ENCODE peak calls at places on chromosomes 7 and 10, in nine cellular contexts. J is IMR-90, K is transverse colon, I is lung, F is psoas muscle, E is astrocyte, A is A673, T is left ventricle myocardium inferior, Q is right atrium auricular region. D is an unnamed sample.

GRCh38 chr10:29482591-29483421 is 152.0 kb downstream of the SVIL start:
- DNase-seq in A (peak), K (no peak), T (no peak), F (no peak), Q (no peak), J (peak), E (peak), I (no peak), D (peak)

GRCh38 chr10:71664585-71664984 is 55.0 kb downstream of the C10orf105 start:
- DNase-seq in Q (no peak), A (no peak), E (no peak), K (no peak), J (no peak), F (no peak), T (no peak), I (no peak), D (no peak)

GRCh38 chr7:97004237-97004930 is 969 bp upstream of the DLX6 start:
- DNase-seq in Q (no peak), I (no peak), E (no peak), A (no peak), J (no peak), F (no peak), K (no peak), T (no peak), D (no peak)

GRCh38 chr7:112290065-112290464 is 83.6 kb downstream of the ZNF277 start:
- DNase-seq in Q (no peak), J (peak), E (peak), F (no peak), K (no peak), T (no peak), A (no peak), I (no peak), D (no peak)

GRCh38 chr10:131638481-131639278 is 262.1 kb upstream of the PPP2R2D start:
- DNase-seq in E (no peak), F (no peak), A (no peak), J (no peak), K (no peak), T (no peak), Q (no peak), I (no peak), D (no peak)

GRCh38 chr7:27420702-27421101 is 178.1 kb downstream of the EVX1 start:
- DNase-seq in J (no peak), Q (no peak), I (no peak), F (no peak), K (peak), T (no peak), A (no peak), E (no peak), D (no peak)

GRCh38 chr7:116354171-116354545 is 143.8 kb downstream of the TES start:
- DNase-seq in T (peak), Q (peak), F (no peak), A (no peak), J (peak), E (peak), I (peak), K (peak), D (peak)

GRCh38 chr10:122265896-122266295 is 5.2 kb upstream of the BTBD16 start:
- DNase-seq in F (no peak), T (no peak), Q (no peak), E (no peak), J (no peak), K (no peak), I (no peak), A (no peak), D (peak)

GRCh38 chr10:113560071-113560470 is 7.2 kb downstream of the HABP2 start:
- DNase-seq in A (no peak), F (no peak), I (no peak), Q (no peak), E (no peak), T (no peak), K (no peak), J (no peak), D (no peak)

GRCh38 chr10:9294132-9294663 is 1239.7 kb downstream of the GATA3 start:
- DNase-seq in I (no peak), J (no peak), K (no peak), T (no peak), A (no peak), E (no peak), Q (no peak), F (no peak), D (no peak)

GRCh38 chr10:6958254-6958653 is 378.2 kb upstream of the PRKCQ start:
- DNase-seq in K (no peak), A (no peak), I (no peak), J (no peak), T (no peak), E (no peak), Q (no peak), F (no peak), D (no peak)

GRCh38 chr7:40541336-40541735 is 406.5 kb downstream of the SUGCT start:
- DNase-seq in F (no peak), Q (no peak), I (no peak), T (no peak), K (no peak), A (no peak), J (peak), E (peak), D (no peak)

GRCh38 chr7:1571261-1571650 is 1.4 kb upstream of the PSMG3 start:
- DNase-seq in Q (no peak), J (peak), A (peak), E (peak), T (no peak), I (no peak), F (no peak), K (no peak), D (no peak)

GRCh38 chr7:68078311-68078710 is 1081.7 kb downstream of the TYW1 start:
- DNase-seq in A (no peak), I (no peak), E (no peak), K (no peak), Q (no peak), T (no peak), J (no peak), F (no peak), D (no peak)

GRCh38 chr7:20219446-20220292 is 2.5 kb upstream of the MACC1 start:
- DNase-seq in A (no peak), F (peak), Q (peak), E (peak), K (peak), I (peak), T (peak), J (peak), D (peak)

GRCh38 chr10:67606572-67606971 is 89.4 kb downstream of the CTNNA3 start:
- DNase-seq in F (no peak), E (peak), Q (no peak), A (peak), K (no peak), I (no peak), T (no peak), J (peak), D (no peak)

GRCh38 chr10:104246981-104247380 is 7.7 kb upstream of the GSTO1 start:
- DNase-seq in J (peak), Q (no peak), K (no peak), A (no peak), I (no peak), T (no peak), E (peak), F (no peak), D (no peak)

GRCh38 chr7:39587393-39587792 is 21.2 kb downstream of the YAE1 start:
- DNase-seq in E (peak), T (no peak), Q (no peak), I (no peak), K (no peak), J (peak), F (no peak), A (no peak), D (no peak)

GRCh38 chr10:18140149-18140956 is at the start of gene CACNB2:
- DNase-seq in F (peak), T (peak), J (peak), E (peak), A (peak), Q (no peak), K (peak), I (no peak), D (peak)

GRCh38 chr10:130458509-130458908 is 322.3 kb downstream of the GLRX3 start:
- DNase-seq in F (no peak), I (no peak), K (no peak), T (no peak), E (no peak), Q (peak), A (no peak), J (no peak), D (no peak)

GRCh38 chr7:143318661-143319060 is 2.8 kb downstream of the CLCN1 start:
- DNase-seq in K (no peak), E (no peak), A (no peak), T (no peak), Q (peak), I (no peak), J (peak), F (peak), D (peak)

GRCh38 chr7:66507764-66508296 is 120.9 kb upstream of the KCTD7 start:
- DNase-seq in E (no peak), T (no peak), Q (no peak), K (no peak), F (no peak), J (no peak), I (no peak), A (no peak), D (no peak)

GRCh38 chr10:91603931-91604331 is 28.9 kb downstream of the PPP1R3C start:
- DNase-seq in I (no peak), J (no peak), E (peak), A (no peak), T (no peak), K (no peak), F (no peak), Q (no peak), D (no peak)

GRCh38 chr10:96130326-96130758 is 245 bp downstream of the ZNF518A start:
- DNase-seq in T (peak), I (peak), J (peak), A (peak), Q (peak), E (peak), K (peak), F (peak), D (no peak)

DNA sequence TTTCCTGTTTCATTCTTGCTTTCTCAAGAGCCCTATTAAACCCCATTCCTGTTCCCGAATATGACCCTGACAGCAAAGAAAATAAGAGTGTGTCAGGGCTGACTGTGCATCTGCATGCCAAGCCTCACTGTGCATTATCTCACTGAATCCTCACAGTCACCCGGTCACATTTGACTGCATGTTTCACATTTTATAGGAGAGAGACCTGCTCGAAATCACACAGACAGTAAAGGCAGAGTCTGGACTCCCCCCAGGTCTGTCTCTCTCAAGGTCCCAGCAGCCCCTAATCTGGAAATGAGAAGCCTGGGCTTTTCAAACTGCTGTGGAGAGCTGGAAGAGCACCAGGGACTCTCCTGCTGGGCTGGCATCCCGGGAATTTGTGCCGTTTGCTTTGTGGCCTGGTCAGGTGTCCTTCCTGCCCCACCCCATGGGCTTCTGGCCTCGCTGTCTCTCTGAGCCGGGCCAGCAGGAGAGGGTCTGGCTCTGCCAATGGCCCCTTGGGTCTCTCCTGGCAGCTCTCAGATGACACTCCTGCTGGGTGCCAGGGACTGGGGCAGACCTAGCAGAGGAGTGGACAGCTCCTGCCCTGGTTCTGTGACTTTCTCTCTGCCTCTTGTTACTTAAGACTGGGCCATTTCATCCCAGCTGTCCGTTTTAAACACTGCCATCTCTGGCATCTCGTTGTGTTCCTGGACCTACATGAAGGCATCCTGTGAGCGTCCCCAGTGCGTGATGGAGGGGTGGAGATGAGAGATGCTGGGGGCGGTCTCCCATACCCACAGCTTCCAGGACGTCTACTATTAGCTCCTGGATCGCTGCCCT is 173.6 kb downstream of the ARHGAP12 start:
- DNase-seq in F (peak), K (no peak), A (no peak), J (no peak), I (no peak), E (no peak), T (no peak), Q (no peak), D (peak)
- H3K27ac ChIP-seq in F (peak), K (peak), A (no peak), J (no peak), I (peak), E (no peak), T (peak), Q (peak), D (peak)

DNA sequence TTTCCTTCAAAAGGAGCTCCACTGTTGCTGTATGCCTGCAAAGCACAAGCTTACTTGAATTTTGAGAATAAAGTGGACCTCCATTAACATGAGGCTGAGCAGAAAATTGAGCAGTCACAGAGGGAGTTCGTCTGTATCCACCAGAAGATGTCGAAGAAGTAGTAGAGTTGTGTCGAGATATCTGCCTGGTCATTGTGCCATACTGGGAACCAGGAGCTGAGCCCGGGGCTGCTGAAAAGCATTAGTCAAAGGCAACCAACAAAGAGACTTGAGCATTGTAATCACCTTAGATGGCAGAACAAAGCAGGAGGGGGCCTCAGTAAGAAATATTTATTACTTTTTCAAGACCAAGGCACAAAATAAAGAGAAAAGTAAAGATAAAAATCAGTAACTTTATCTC is 61.5 kb downstream of the PDSS1 start:
- DNase-seq in A (no peak), E (no peak), J (no peak), F (no peak), T (no peak), Q (no peak), K (no peak), I (no peak), D (no peak)
- TF ChIP-seq CTCF in A (no peak), E (no peak), J (no peak), F (no peak), T (no peak), Q (no peak), K (no peak), I (no peak), D (no peak)

DNA sequence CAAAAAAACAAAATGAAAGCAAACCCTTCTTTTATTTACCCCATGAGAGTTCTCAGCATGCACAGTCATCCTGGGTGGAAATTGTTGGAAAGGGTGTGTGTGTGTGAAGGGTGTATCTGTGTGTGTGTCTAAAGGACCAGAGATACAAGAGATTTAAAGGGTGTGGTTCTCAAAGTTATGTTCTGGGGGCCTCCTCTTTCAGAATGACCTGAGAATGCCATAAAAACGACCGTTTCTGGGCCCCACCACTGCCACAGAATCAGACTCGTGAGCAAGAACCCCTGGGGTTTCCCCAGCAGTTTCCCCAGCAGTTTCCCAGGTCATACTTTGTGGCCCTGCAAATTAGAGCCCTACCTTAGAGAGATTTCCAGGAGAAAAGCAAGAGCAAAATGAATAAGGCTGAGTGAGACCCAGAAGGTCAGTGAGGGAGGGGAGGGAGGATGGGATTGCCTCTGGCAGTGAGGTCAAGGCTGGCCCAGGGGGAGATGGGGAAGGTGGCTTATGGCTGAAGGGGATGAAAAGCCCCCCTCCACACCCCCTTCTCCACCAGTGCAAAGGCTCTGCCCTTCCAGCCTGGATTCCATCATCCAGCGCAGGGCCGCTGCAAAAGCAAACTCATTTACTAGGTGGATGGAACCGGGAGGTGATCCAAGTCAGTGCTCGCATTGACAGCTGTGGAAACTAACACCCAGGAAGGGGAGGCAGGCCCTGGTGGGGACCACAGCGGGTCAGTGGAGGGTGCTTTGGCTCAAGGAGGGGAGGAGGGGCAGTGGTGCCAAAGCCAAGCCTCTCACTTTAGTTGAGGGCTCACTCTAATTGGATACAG is 10.2 kb downstream of the PYROXD2 start:
- DNase-seq in T (no peak), F (no peak), Q (no peak), J (peak), I (no peak), K (no peak), A (peak), E (peak), D (no peak)
- H3K27ac ChIP-seq in T (no peak), F (no peak), Q (no peak), J (peak), I (no peak), K (no peak), A (no peak), E (peak), D (no peak)

GRCh38 chr7:74625446-74625845 is 32.1 kb upstream of the GTF2I start:
- DNase-seq in Q (no peak), F (no peak), A (peak), T (no peak), I (no peak), E (peak), J (peak), K (no peak), D (no peak)
- TF ChIP-seq CTCF in Q (peak), F (no peak), A (peak), T (peak), I (no peak), E (peak), J (peak), K (no peak), D (peak)